ENCODE peak calls at places on chromosomes 7 and 10, in eight cellular contexts. One of them, this sample, is unnamed.

GRCh38 chr10:114862456-114862855 is 40.9 kb downstream of the FHIP2A start:
- DNase-seq in HFF-Myc: no peak
- DNase-seq in nephron progenitor cell: no peak
- DNase-seq in epithelial cell of esophagus: peak
- DNase-seq in transverse colon: no peak
- DNase-seq in GM12865: no peak
- DNase-seq in psoas muscle: no peak
- DNase-seq in activated CD8-positive, alpha-beta T cell treated with anti-CD3 and anti-CD28 coated beads for 36 hours: no peak
- DNase-seq in this sample: no peak

GRCh38 chr7:66152538-66153191 is 38.0 kb downstream of the CRCP start:
- DNase-seq in HFF-Myc: no peak
- DNase-seq in activated CD8-positive, alpha-beta T cell treated with anti-CD3 and anti-CD28 coated beads for 36 hours: no peak
- DNase-seq in transverse colon: no peak
- DNase-seq in GM12865: no peak
- DNase-seq in nephron progenitor cell: no peak
- DNase-seq in epithelial cell of esophagus: no peak
- DNase-seq in psoas muscle: no peak
- DNase-seq in this sample: no peak

GRCh38 chr7:132494474-132494873 is 81.8 kb downstream of the PLXNA4 start:
- DNase-seq in epithelial cell of esophagus: no peak
- DNase-seq in GM12865: no peak
- DNase-seq in transverse colon: no peak
- DNase-seq in activated CD8-positive, alpha-beta T cell treated with anti-CD3 and anti-CD28 coated beads for 36 hours: no peak
- DNase-seq in HFF-Myc: no peak
- DNase-seq in nephron progenitor cell: no peak
- DNase-seq in psoas muscle: no peak
- DNase-seq in this sample: no peak

GRCh38 chr7:18416988-18417387 is 78.6 kb upstream of the HDAC9 start:
- DNase-seq in nephron progenitor cell: no peak
- DNase-seq in transverse colon: no peak
- DNase-seq in GM12865: no peak
- DNase-seq in HFF-Myc: no peak
- DNase-seq in activated CD8-positive, alpha-beta T cell treated with anti-CD3 and anti-CD28 coated beads for 36 hours: no peak
- DNase-seq in psoas muscle: no peak
- DNase-seq in epithelial cell of esophagus: no peak
- DNase-seq in this sample: no peak

GRCh38 chr10:33643042-33643441 is 308.6 kb upstream of the NRP1 start:
- DNase-seq in psoas muscle: no peak
- DNase-seq in GM12865: no peak
- DNase-seq in transverse colon: no peak
- DNase-seq in nephron progenitor cell: no peak
- DNase-seq in activated CD8-positive, alpha-beta T cell treated with anti-CD3 and anti-CD28 coated beads for 36 hours: no peak
- DNase-seq in HFF-Myc: no peak
- DNase-seq in epithelial cell of esophagus: peak
- DNase-seq in this sample: no peak

GRCh38 chr10:663466-663751 is 26.1 kb downstream of the DIP2C start:
- DNase-seq in GM12865: no peak
- DNase-seq in psoas muscle: no peak
- DNase-seq in transverse colon: no peak
- DNase-seq in nephron progenitor cell: no peak
- DNase-seq in epithelial cell of esophagus: no peak
- DNase-seq in HFF-Myc: no peak
- DNase-seq in activated CD8-positive, alpha-beta T cell treated with anti-CD3 and anti-CD28 coated beads for 36 hours: no peak
- DNase-seq in this sample: no peak

GRCh38 chr10:63761243-63761642 is 240.0 kb downstream of the REEP3 start:
- DNase-seq in activated CD8-positive, alpha-beta T cell treated with anti-CD3 and anti-CD28 coated beads for 36 hours: no peak
- DNase-seq in HFF-Myc: no peak
- DNase-seq in transverse colon: no peak
- DNase-seq in GM12865: no peak
- DNase-seq in epithelial cell of esophagus: no peak
- DNase-seq in psoas muscle: no peak
- DNase-seq in nephron progenitor cell: no peak
- DNase-seq in this sample: no peak

GRCh38 chr7:79282882-79283602 is 170.4 kb downstream of the MAGI2 start:
- DNase-seq in activated CD8-positive, alpha-beta T cell treated with anti-CD3 and anti-CD28 coated beads for 36 hours: no peak
- DNase-seq in psoas muscle: no peak
- DNase-seq in GM12865: no peak
- DNase-seq in nephron progenitor cell: no peak
- DNase-seq in transverse colon: no peak
- DNase-seq in HFF-Myc: peak
- DNase-seq in epithelial cell of esophagus: peak
- DNase-seq in this sample: no peak

GRCh38 chr10:69089638-69090599 is 2.0 kb downstream of the SRGN start:
- DNase-seq in GM12865: peak
- DNase-seq in activated CD8-positive, alpha-beta T cell treated with anti-CD3 and anti-CD28 coated beads for 36 hours: peak
- DNase-seq in HFF-Myc: no peak
- DNase-seq in psoas muscle: no peak
- DNase-seq in epithelial cell of esophagus: no peak
- DNase-seq in nephron progenitor cell: no peak
- DNase-seq in transverse colon: peak
- DNase-seq in this sample: no peak

GRCh38 chr7:99132922-99133321 is 11.0 kb downstream of the SMURF1 start:
- DNase-seq in activated CD8-positive, alpha-beta T cell treated with anti-CD3 and anti-CD28 coated beads for 36 hours: peak
- DNase-seq in epithelial cell of esophagus: peak
- DNase-seq in GM12865: no peak
- DNase-seq in HFF-Myc: no peak
- DNase-seq in nephron progenitor cell: no peak
- DNase-seq in psoas muscle: no peak
- DNase-seq in transverse colon: no peak
- DNase-seq in this sample: no peak

GRCh38 chr10:49410365-49411074 is 14.6 kb upstream of the DRGX start:
- DNase-seq in psoas muscle: no peak
- DNase-seq in HFF-Myc: no peak
- DNase-seq in transverse colon: no peak
- DNase-seq in GM12865: no peak
- DNase-seq in activated CD8-positive, alpha-beta T cell treated with anti-CD3 and anti-CD28 coated beads for 36 hours: no peak
- DNase-seq in epithelial cell of esophagus: no peak
- DNase-seq in nephron progenitor cell: no peak
- DNase-seq in this sample: no peak

GRCh38 chr7:25852249-25852994 is 299.6 kb upstream of the NFE2L3 start:
- DNase-seq in epithelial cell of esophagus: peak
- DNase-seq in psoas muscle: peak
- DNase-seq in GM12865: no peak
- DNase-seq in nephron progenitor cell: peak
- DNase-seq in transverse colon: peak
- DNase-seq in activated CD8-positive, alpha-beta T cell treated with anti-CD3 and anti-CD28 coated beads for 36 hours: peak
- DNase-seq in HFF-Myc: no peak
- DNase-seq in this sample: peak

GRCh38 chr7:149489391-149490024 is 8.1 kb downstream of the ZNF746 start:
- DNase-seq in GM12865: no peak
- DNase-seq in HFF-Myc: no peak
- DNase-seq in transverse colon: no peak
- DNase-seq in nephron progenitor cell: no peak
- DNase-seq in epithelial cell of esophagus: peak
- DNase-seq in psoas muscle: peak
- DNase-seq in activated CD8-positive, alpha-beta T cell treated with anti-CD3 and anti-CD28 coated beads for 36 hours: no peak
- DNase-seq in this sample: peak
- TF ChIP-seq CTCF in GM12865: no peak
- TF ChIP-seq CTCF in HFF-Myc: peak
- TF ChIP-seq CTCF in transverse colon: no peak
- TF ChIP-seq CTCF in nephron progenitor cell: no peak
- TF ChIP-seq CTCF in epithelial cell of esophagus: peak
- TF ChIP-seq CTCF in psoas muscle: peak
- TF ChIP-seq CTCF in activated CD8-positive, alpha-beta T cell treated with anti-CD3 and anti-CD28 coated beads for 36 hours: no peak
- TF ChIP-seq CTCF in this sample: peak

DNA sequence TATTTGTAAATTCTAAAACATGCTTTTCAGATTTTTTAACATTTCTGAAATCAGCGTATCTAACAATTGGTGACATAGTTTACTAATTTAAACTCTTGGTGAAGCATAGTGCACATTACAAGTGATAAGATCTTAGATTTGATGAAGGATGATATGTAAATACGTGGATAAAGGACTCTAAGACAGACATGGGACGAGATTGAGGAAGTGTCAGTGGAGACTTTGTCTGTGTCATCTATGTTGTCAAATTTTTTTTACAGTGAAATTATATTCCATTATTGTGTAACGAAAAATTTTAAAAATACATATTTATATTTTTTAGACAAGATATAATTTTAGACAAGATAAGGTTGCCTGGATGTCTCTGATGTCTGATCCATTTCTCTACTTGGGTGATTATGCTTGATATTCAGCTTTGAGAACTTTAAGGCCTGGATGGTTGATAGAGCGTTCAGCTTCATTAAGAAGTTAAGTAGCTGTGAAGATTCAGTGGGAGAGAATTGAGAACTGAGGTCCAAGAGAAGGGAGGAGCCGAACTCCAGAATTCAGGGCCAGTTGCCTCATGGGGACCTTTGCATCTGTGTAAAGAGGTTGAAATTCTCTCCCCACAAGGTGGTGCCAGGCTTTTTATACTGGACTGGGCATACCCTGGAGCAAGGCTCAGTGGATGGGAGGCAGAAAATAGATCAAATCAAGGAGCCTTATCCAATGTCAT is 62.7 kb downstream of the KAT6B start:
- DNase-seq in activated CD8-positive, alpha-beta T cell treated with anti-CD3 and anti-CD28 coated beads for 36 hours: peak
- DNase-seq in HFF-Myc: no peak
- DNase-seq in nephron progenitor cell: no peak
- DNase-seq in epithelial cell of esophagus: peak
- DNase-seq in psoas muscle: no peak
- DNase-seq in GM12865: no peak
- DNase-seq in transverse colon: no peak
- DNase-seq in this sample: no peak
- TF ChIP-seq CTCF in activated CD8-positive, alpha-beta T cell treated with anti-CD3 and anti-CD28 coated beads for 36 hours: no peak
- TF ChIP-seq CTCF in HFF-Myc: no peak
- TF ChIP-seq CTCF in nephron progenitor cell: no peak
- TF ChIP-seq CTCF in epithelial cell of esophagus: peak
- TF ChIP-seq CTCF in psoas muscle: peak
- TF ChIP-seq CTCF in GM12865: no peak
- TF ChIP-seq CTCF in transverse colon: no peak
- TF ChIP-seq CTCF in this sample: peak

GRCh38 chr7:102450242-102450641 is 14.4 kb downstream of the ALKBH4 start:
- DNase-seq in nephron progenitor cell: no peak
- DNase-seq in psoas muscle: no peak
- DNase-seq in GM12865: peak
- DNase-seq in HFF-Myc: no peak
- DNase-seq in transverse colon: peak
- DNase-seq in activated CD8-positive, alpha-beta T cell treated with anti-CD3 and anti-CD28 coated beads for 36 hours: peak
- DNase-seq in epithelial cell of esophagus: peak
- DNase-seq in this sample: peak
- TF ChIP-seq CTCF in nephron progenitor cell: no peak
- TF ChIP-seq CTCF in psoas muscle: peak
- TF ChIP-seq CTCF in GM12865: peak
- TF ChIP-seq CTCF in HFF-Myc: peak
- TF ChIP-seq CTCF in transverse colon: no peak
- TF ChIP-seq CTCF in activated CD8-positive, alpha-beta T cell treated with anti-CD3 and anti-CD28 coated beads for 36 hours: peak
- TF ChIP-seq CTCF in epithelial cell of esophagus: peak
- TF ChIP-seq CTCF in this sample: peak

GRCh38 chr7:157474685-157475084 is 137.9 kb downstream of the DNAJB6 start:
- DNase-seq in activated CD8-positive, alpha-beta T cell treated with anti-CD3 and anti-CD28 coated beads for 36 hours: peak
- DNase-seq in GM12865: peak
- DNase-seq in HFF-Myc: no peak
- DNase-seq in psoas muscle: no peak
- DNase-seq in transverse colon: no peak
- DNase-seq in epithelial cell of esophagus: no peak
- DNase-seq in nephron progenitor cell: peak
- DNase-seq in this sample: peak
- TF ChIP-seq CTCF in activated CD8-positive, alpha-beta T cell treated with anti-CD3 and anti-CD28 coated beads for 36 hours: peak
- TF ChIP-seq CTCF in GM12865: peak
- TF ChIP-seq CTCF in HFF-Myc: peak
- TF ChIP-seq CTCF in psoas muscle: peak
- TF ChIP-seq CTCF in transverse colon: peak
- TF ChIP-seq CTCF in epithelial cell of esophagus: no peak
- TF ChIP-seq CTCF in nephron progenitor cell: peak
- TF ChIP-seq CTCF in this sample: peak

GRCh38 chr10:73772280-73773151 is 9.3 kb upstream of the CHCHD1 start:
- DNase-seq in psoas muscle: peak
- DNase-seq in nephron progenitor cell: peak
- DNase-seq in activated CD8-positive, alpha-beta T cell treated with anti-CD3 and anti-CD28 coated beads for 36 hours: peak
- DNase-seq in HFF-Myc: no peak
- DNase-seq in transverse colon: peak
- DNase-seq in epithelial cell of esophagus: peak
- DNase-seq in GM12865: peak
- DNase-seq in this sample: peak
- TF ChIP-seq CTCF in psoas muscle: no peak
- TF ChIP-seq CTCF in nephron progenitor cell: no peak
- TF ChIP-seq CTCF in activated CD8-positive, alpha-beta T cell treated with anti-CD3 and anti-CD28 coated beads for 36 hours: no peak
- TF ChIP-seq CTCF in HFF-Myc: peak
- TF ChIP-seq CTCF in transverse colon: no peak
- TF ChIP-seq CTCF in epithelial cell of esophagus: no peak
- TF ChIP-seq CTCF in GM12865: no peak
- TF ChIP-seq CTCF in this sample: peak

GRCh38 chr10:102729090-102730026 is 14.4 kb upstream of the WBP1L start:
- DNase-seq in epithelial cell of esophagus: peak
- DNase-seq in nephron progenitor cell: peak
- DNase-seq in HFF-Myc: no peak
- DNase-seq in activated CD8-positive, alpha-beta T cell treated with anti-CD3 and anti-CD28 coated beads for 36 hours: peak
- DNase-seq in psoas muscle: peak
- DNase-seq in GM12865: peak
- DNase-seq in transverse colon: peak
- DNase-seq in this sample: peak
- TF ChIP-seq CTCF in epithelial cell of esophagus: peak
- TF ChIP-seq CTCF in nephron progenitor cell: peak
- TF ChIP-seq CTCF in HFF-Myc: peak
- TF ChIP-seq CTCF in activated CD8-positive, alpha-beta T cell treated with anti-CD3 and anti-CD28 coated beads for 36 hours: peak
- TF ChIP-seq CTCF in psoas muscle: peak
- TF ChIP-seq CTCF in GM12865: peak
- TF ChIP-seq CTCF in transverse colon: peak
- TF ChIP-seq CTCF in this sample: peak

GRCh38 chr10:71459513-71459912 is 62.8 kb downstream of the CDH23 start:
- DNase-seq in nephron progenitor cell: no peak
- DNase-seq in GM12865: no peak
- DNase-seq in activated CD8-positive, alpha-beta T cell treated with anti-CD3 and anti-CD28 coated beads for 36 hours: no peak
- DNase-seq in psoas muscle: no peak
- DNase-seq in HFF-Myc: no peak
- DNase-seq in transverse colon: no peak
- DNase-seq in epithelial cell of esophagus: no peak
- DNase-seq in this sample: no peak
- TF ChIP-seq CTCF in nephron progenitor cell: no peak
- TF ChIP-seq CTCF in GM12865: no peak
- TF ChIP-seq CTCF in activated CD8-positive, alpha-beta T cell treated with anti-CD3 and anti-CD28 coated beads for 36 hours: no peak
- TF ChIP-seq CTCF in psoas muscle: no peak
- TF ChIP-seq CTCF in HFF-Myc: no peak
- TF ChIP-seq CTCF in transverse colon: no peak
- TF ChIP-seq CTCF in epithelial cell of esophagus: no peak
- TF ChIP-seq CTCF in this sample: no peak